ENCODE peak calls at places on chromosomes 1 and 21, in five cellular contexts. Y is neuronal stem cell, K is mesenchymal stem cell, R is IMR-90, P is H1. V is an unnamed sample.

GRCh38 chr1:151811181-151811580 is 6.0 kb upstream of the LINGO4 start:
- DNase-seq in Y (no peak), K (no peak), R (peak; percentile 2), P (no peak), V (peak; percentile 21)

GRCh38 chr1:94011709-94012590 is 102.7 kb upstream of the GCLM start:
- DNase-seq in Y (no peak), K (no peak), R (peak; percentile 24), P (no peak), V (peak; percentile 70)

GRCh38 chr21:35291034-35291433 is 241.9 kb upstream of the RUNX1 start:
- DNase-seq in Y (no peak), K (no peak), R (no peak), P (no peak), V (no peak)

GRCh38 chr1:208209286-208209685 is 34.9 kb downstream of the PLXNA2 start:
- DNase-seq in Y (no peak), K (no peak), R (no peak), P (no peak), V (peak; percentile 96)

GRCh38 chr1:61426254-61426653 is 298.7 kb downstream of the TM2D1 start:
- DNase-seq in Y (no peak), K (no peak), R (no peak), P (no peak), V (no peak)

GRCh38 chr21:45323487-45324380 is 36.0 kb upstream of the POFUT2 start:
- DNase-seq in Y (no peak), K (peak; percentile 51), R (peak; percentile 39), P (no peak), V (no peak)

GRCh38 chr1:156407344-156407743 is 38.3 kb downstream of the RHBG start:
- DNase-seq in Y (no peak), K (no peak), R (no peak), P (no peak), V (peak; percentile 63)

GRCh38 chr21:37365657-37366487 is 701 bp upstream of the DYRK1A start:
- DNase-seq in Y (peak; percentile 75), K (peak; percentile 69), R (peak; percentile 45), P (no peak), V (peak; percentile 87)

GRCh38 chr1:229217716-229218115 is 53.2 kb upstream of the RAB4A start:
- DNase-seq in Y (no peak), K (peak; percentile 48), R (no peak), P (no peak), V (peak; percentile 67)

GRCh38 chr1:15020943-15021745 is 132.4 kb upstream of the TMEM51 start:
- DNase-seq in Y (no peak), K (no peak), R (no peak), P (no peak), V (no peak)

GRCh38 chr1:192516776-192517297 is 58.7 kb upstream of the RGS1 start:
- DNase-seq in Y (no peak), K (peak; percentile 90), R (no peak), P (no peak), V (no peak)

GRCh38 chr1:243980471-243980870 is 70.6 kb upstream of the ZBTB18 start:
- DNase-seq in Y (no peak), K (no peak), R (no peak), P (no peak), V (no peak)

GRCh38 chr1:153928776-153929432 is 6.1 kb upstream of the GATAD2B start:
- DNase-seq in Y (no peak), K (peak; percentile 85), R (peak; percentile 59), P (no peak), V (no peak)

GRCh38 chr1:47689894-47690293 is 252.1 kb downstream of the FOXD2 start:
- DNase-seq in Y (no peak), K (no peak), R (no peak), P (no peak), V (no peak)

GRCh38 chr1:208081972-208082371 is 162.2 kb downstream of the PLXNA2 start:
- DNase-seq in Y (no peak), K (no peak), R (no peak), P (no peak), V (peak; percentile 51)

GRCh38 chr1:7117599-7118281 is 332.5 kb downstream of the CAMTA1 start:
- DNase-seq in Y (no peak), K (peak; percentile 25), R (peak; percentile 94), P (peak; percentile 5), V (peak; percentile 82)

GRCh38 chr1:187514110-187514509 is 685.4 kb downstream of the PLA2G4A start:
- DNase-seq in Y (no peak), K (no peak), R (no peak), P (no peak), V (no peak)

GRCh38 chr1:225699336-225699735 is 46.4 kb upstream of the ENAH start:
- DNase-seq in Y (no peak), K (peak; percentile 40), R (no peak), P (no peak), V (no peak)

GRCh38 chr1:77063118-77063517 is 156.1 kb downstream of the PIGK start:
- DNase-seq in Y (no peak), K (peak; percentile 1), R (no peak), P (no peak), V (no peak)

GRCh38 chr1:54493608-54494007 is 54.4 kb upstream of the ACOT11 start:
- DNase-seq in Y (no peak), K (no peak), R (no peak), P (no peak), V (no peak)

GRCh38 chr1:52571783-52572182 is 18.9 kb upstream of the TUT4 start:
- DNase-seq in Y (no peak), K (peak; percentile 16), R (peak; percentile 11), P (no peak), V (peak; percentile 68)

GRCh38 chr1:177780096-177780700 is 189.7 kb downstream of the SEC16B start:
- DNase-seq in Y (no peak), K (peak; percentile 51), R (peak; percentile 57), P (peak; percentile 36), V (peak; percentile 73)

GRCh38 chr1:26290416-26291261 is 10.8 kb downstream of the SH3BGRL3 start:
- DNase-seq in Y (no peak), K (no peak), R (no peak), P (no peak), V (no peak)

GRCh38 chr1:26289158-26290059 is 9.5 kb downstream of the SH3BGRL3 start:
- DNase-seq in Y (no peak), K (no peak), R (no peak), P (no peak), V (no peak)

GRCh38 chr1:170126691-170127090 is 19.1 kb upstream of the NTMT2 start:
- DNase-seq in Y (peak; percentile 39), K (peak; percentile 90), R (peak; percentile 95), P (peak; percentile 39), V (peak; percentile 87)

GRCh38 chr21:23960769-23961168 is 1646.5 kb downstream of the MRPL39 start:
- DNase-seq in Y (no peak), K (no peak), R (no peak), P (no peak), V (no peak)

GRCh38 chr1:242523968-242524570 is 428 bp downstream of the PLD5 start:
- DNase-seq in Y (peak; percentile 70), K (no peak), R (no peak), P (peak; percentile 15), V (peak; percentile 68)

GRCh38 chr21:46008893-46009635 is 27.5 kb downstream of the COL6A1 start:
- DNase-seq in Y (no peak), K (no peak), R (no peak), P (no peak), V (no peak)

GRCh38 chr1:43936470-43937151 is 3.0 kb downstream of the ARTN start:
- DNase-seq in Y (peak; percentile 38), K (peak; percentile 56), R (peak; percentile 16), P (no peak), V (peak; percentile 88)

GRCh38 chr1:178941849-178942248 is 71.0 kb upstream of the ANGPTL1 start:
- DNase-seq in Y (no peak), K (no peak), R (peak; percentile 10), P (no peak), V (no peak)

GRCh38 chr1:109821221-109821669 is 57.5 kb upstream of the EPS8L3 start:
- DNase-seq in Y (no peak), K (peak; percentile 90), R (peak; percentile 94), P (no peak), V (no peak)
- H3K4me3 ChIP-seq in Y (no peak overlapping the region), K (no peak overlapping the region), R (no peak overlapping the region), P (no peak overlapping the region), V (no peak overlapping the region)

GRCh38 chr1:8315573-8316475 is 2.1 kb upstream of the SLC45A1 start:
- DNase-seq in Y (no peak), K (no peak), R (no peak), P (no peak), V (peak; percentile 70)
- H2AK5ac ChIP-seq in Y (peak overlapping the region; percentile 19), K (peak overlapping the region; percentile 37), R (peak overlapping the region; percentile 64), P (no peak overlapping the region), V (no peak overlapping the region)

GRCh38 chr1:56577859-56578663 is 1.3 kb downstream of the PLPP3 start:
- DNase-seq in Y (no peak), K (peak; percentile 69), R (peak; percentile 61), P (no peak), V (peak; percentile 75)
- H2BK120ac ChIP-seq in Y (peak overlapping the region; percentile 39), K (peak overlapping the region; percentile 12), R (peak overlapping the region; percentile 35), P (peak overlapping the region; percentile 47), V (no peak overlapping the region)

GRCh38 chr1:18644013-18644399 is 13.4 kb downstream of the PAX7 start:
- DNase-seq in Y (no peak), K (no peak), R (no peak), P (no peak), V (no peak)
- H3K4me3 ChIP-seq in Y (no peak overlapping the region), K (no peak overlapping the region), R (no peak overlapping the region), P (peak overlapping the region; percentile 58), V (no peak overlapping the region)